ENCODE peak calls at places on chromosomes 2 and 18, in four cellular contexts. One of them, this sample, is unnamed.

GRCh38 chr2:212894026-212894425 is 257.4 kb downstream of the IKZF2 start:
- DNase-seq in cardiac muscle cell: no peak
- DNase-seq in left ventricle myocardium inferior: no peak
- DNase-seq in neural progenitor cell: no peak
- DNase-seq in this sample: no peak

GRCh38 chr18:63321291-63321690 is 1.7 kb upstream of the BCL2 start:
- DNase-seq in cardiac muscle cell: no peak
- DNase-seq in left ventricle myocardium inferior: no peak
- DNase-seq in neural progenitor cell: no peak
- DNase-seq in this sample: no peak

GRCh38 chr2:39141346-39142011 is 20.6 kb upstream of the SOS1 start:
- DNase-seq in cardiac muscle cell: peak
- DNase-seq in left ventricle myocardium inferior: no peak
- DNase-seq in neural progenitor cell: peak
- DNase-seq in this sample: no peak

GRCh38 chr2:191218292-191218898 is 26.8 kb upstream of the MYO1B start:
- DNase-seq in cardiac muscle cell: peak
- DNase-seq in left ventricle myocardium inferior: no peak
- DNase-seq in neural progenitor cell: peak
- DNase-seq in this sample: peak

GRCh38 chr18:55236150-55236931 is 277.1 kb upstream of the CCDC68 start:
- DNase-seq in cardiac muscle cell: no peak
- DNase-seq in left ventricle myocardium inferior: peak
- DNase-seq in neural progenitor cell: no peak
- DNase-seq in this sample: no peak

GRCh38 chr2:27294928-27295327 is 12.7 kb downstream of the TRIM54 start:
- DNase-seq in cardiac muscle cell: no peak
- DNase-seq in left ventricle myocardium inferior: no peak
- DNase-seq in neural progenitor cell: no peak
- DNase-seq in this sample: no peak

GRCh38 chr2:174235680-174236079 is 12.7 kb downstream of the OLA1 start:
- DNase-seq in cardiac muscle cell: no peak
- DNase-seq in left ventricle myocardium inferior: no peak
- DNase-seq in neural progenitor cell: peak
- DNase-seq in this sample: no peak

GRCh38 chr2:53442783-53443182 is 324.8 kb upstream of the CHAC2 start:
- DNase-seq in cardiac muscle cell: peak
- DNase-seq in left ventricle myocardium inferior: no peak
- DNase-seq in neural progenitor cell: peak
- DNase-seq in this sample: no peak

GRCh38 chr2:231167745-231168459 is 30.5 kb upstream of the ARMC9 start:
- DNase-seq in cardiac muscle cell: no peak
- DNase-seq in left ventricle myocardium inferior: no peak
- DNase-seq in neural progenitor cell: no peak
- DNase-seq in this sample: no peak

GRCh38 chr2:159939946-159940345 is 122.5 kb downstream of the PLA2R1 start:
- DNase-seq in cardiac muscle cell: peak
- DNase-seq in left ventricle myocardium inferior: no peak
- DNase-seq in neural progenitor cell: no peak
- DNase-seq in this sample: no peak

GRCh38 chr2:11933854-11934253 is 187.4 kb downstream of the LPIN1 start:
- DNase-seq in cardiac muscle cell: no peak
- DNase-seq in left ventricle myocardium inferior: no peak
- DNase-seq in neural progenitor cell: no peak
- DNase-seq in this sample: no peak

GRCh38 chr18:48113691-48114090 is 183.2 kb upstream of the SMAD2 start:
- DNase-seq in cardiac muscle cell: no peak
- DNase-seq in left ventricle myocardium inferior: no peak
- DNase-seq in neural progenitor cell: no peak
- DNase-seq in this sample: no peak

GRCh38 chr18:74672371-74672770 is 74.7 kb downstream of the ZNF407 start:
- DNase-seq in cardiac muscle cell: no peak
- DNase-seq in left ventricle myocardium inferior: no peak
- DNase-seq in neural progenitor cell: no peak
- DNase-seq in this sample: no peak

GRCh38 chr2:177585234-177585863 is 192.8 kb downstream of the AGPS start:
- DNase-seq in cardiac muscle cell: no peak
- DNase-seq in left ventricle myocardium inferior: peak
- DNase-seq in neural progenitor cell: no peak
- DNase-seq in this sample: no peak

GRCh38 chr2:19086351-19086750 is 272.1 kb downstream of the OSR1 start:
- DNase-seq in cardiac muscle cell: no peak
- DNase-seq in left ventricle myocardium inferior: no peak
- DNase-seq in neural progenitor cell: peak
- DNase-seq in this sample: no peak

GRCh38 chr2:32559136-32559535 is 68.7 kb upstream of the TTC27 start:
- DNase-seq in cardiac muscle cell: peak
- DNase-seq in left ventricle myocardium inferior: no peak
- DNase-seq in neural progenitor cell: no peak
- DNase-seq in this sample: no peak

GRCh38 chr2:123036300-123036699 is 988.8 kb upstream of the CNTNAP5 start:
- DNase-seq in cardiac muscle cell: no peak
- DNase-seq in left ventricle myocardium inferior: no peak
- DNase-seq in neural progenitor cell: no peak
- DNase-seq in this sample: no peak

GRCh38 chr2:45872211-45872610 is 220.7 kb downstream of the PRKCE start:
- DNase-seq in cardiac muscle cell: no peak
- DNase-seq in left ventricle myocardium inferior: no peak
- DNase-seq in neural progenitor cell: no peak
- DNase-seq in this sample: no peak

GRCh38 chr18:35535297-35535696 is 37.5 kb upstream of the INO80C start:
- DNase-seq in cardiac muscle cell: no peak
- DNase-seq in left ventricle myocardium inferior: no peak
- DNase-seq in neural progenitor cell: no peak
- DNase-seq in this sample: no peak

GRCh38 chr2:222318026-222318711 is 19.4 kb upstream of the PAX3 start:
- DNase-seq in cardiac muscle cell: peak
- DNase-seq in left ventricle myocardium inferior: peak
- DNase-seq in neural progenitor cell: peak
- DNase-seq in this sample: no peak

GRCh38 chr18:8051388-8051787 is 484.3 kb downstream of the PTPRM start:
- DNase-seq in cardiac muscle cell: no peak
- DNase-seq in left ventricle myocardium inferior: no peak
- DNase-seq in neural progenitor cell: no peak
- DNase-seq in this sample: no peak

GRCh38 chr18:79400091-79400590 is 4.4 kb downstream of the NFATC1 start:
- DNase-seq in cardiac muscle cell: peak
- DNase-seq in left ventricle myocardium inferior: peak
- DNase-seq in neural progenitor cell: peak
- DNase-seq in this sample: no peak

GRCh38 chr2:181754136-181754535 is 73.8 kb upstream of the NEUROD1 start:
- DNase-seq in cardiac muscle cell: no peak
- DNase-seq in left ventricle myocardium inferior: no peak
- DNase-seq in neural progenitor cell: peak
- DNase-seq in this sample: no peak

GRCh38 chr2:139835101-139835500 is 1054.9 kb upstream of the NXPH2 start:
- DNase-seq in cardiac muscle cell: no peak
- DNase-seq in left ventricle myocardium inferior: no peak
- DNase-seq in neural progenitor cell: no peak
- DNase-seq in this sample: no peak

GRCh38 chr2:45909677-45910191 is 258.3 kb downstream of the PRKCE start:
- DNase-seq in cardiac muscle cell: no peak
- DNase-seq in left ventricle myocardium inferior: no peak
- DNase-seq in neural progenitor cell: no peak
- DNase-seq in this sample: peak

GRCh38 chr2:39216495-39217191 is 27.1 kb downstream of the CDKL4 start:
- DNase-seq in cardiac muscle cell: no peak
- DNase-seq in left ventricle myocardium inferior: no peak
- DNase-seq in neural progenitor cell: no peak
- DNase-seq in this sample: no peak

GRCh38 chr2:47964722-47965434 is 58.6 kb upstream of the FBXO11 start:
- DNase-seq in cardiac muscle cell: no peak
- DNase-seq in left ventricle myocardium inferior: no peak
- DNase-seq in neural progenitor cell: no peak
- DNase-seq in this sample: no peak

GRCh38 chr18:74146756-74147155 is 878 bp downstream of the FBXO15 start:
- DNase-seq in cardiac muscle cell: no peak
- DNase-seq in left ventricle myocardium inferior: no peak
- DNase-seq in neural progenitor cell: no peak
- DNase-seq in this sample: no peak

GRCh38 chr2:47050021-47050760 is 104.9 kb downstream of the STPG4 start:
- DNase-seq in cardiac muscle cell: no peak
- DNase-seq in left ventricle myocardium inferior: no peak
- DNase-seq in neural progenitor cell: no peak
- DNase-seq in this sample: no peak

GRCh38 chr2:58101500-58101899 is 54.9 kb downstream of the VRK2 start:
- DNase-seq in cardiac muscle cell: no peak
- DNase-seq in left ventricle myocardium inferior: no peak
- DNase-seq in neural progenitor cell: no peak
- DNase-seq in this sample: no peak

GRCh38 chr2:74957886-74958276 is 562 bp upstream of the POLE4 start:
- DNase-seq in cardiac muscle cell: no peak
- DNase-seq in left ventricle myocardium inferior: no peak
- DNase-seq in neural progenitor cell: no peak
- DNase-seq in this sample: no peak

GRCh38 chr2:240060977-240061591 is 7.8 kb upstream of the OR6B3 start:
- DNase-seq in cardiac muscle cell: peak
- DNase-seq in left ventricle myocardium inferior: no peak
- DNase-seq in neural progenitor cell: peak
- DNase-seq in this sample: no peak

GRCh38 chr2:205766765-205767359 is 84.6 kb downstream of the NRP2 start:
- DNase-seq in cardiac muscle cell: peak
- DNase-seq in left ventricle myocardium inferior: peak
- DNase-seq in neural progenitor cell: peak
- DNase-seq in this sample: peak

GRCh38 chr2:10494351-10495066 is 46.4 kb upstream of the ODC1 start:
- DNase-seq in cardiac muscle cell: no peak
- DNase-seq in left ventricle myocardium inferior: no peak
- DNase-seq in neural progenitor cell: no peak
- DNase-seq in this sample: no peak

DNA sequence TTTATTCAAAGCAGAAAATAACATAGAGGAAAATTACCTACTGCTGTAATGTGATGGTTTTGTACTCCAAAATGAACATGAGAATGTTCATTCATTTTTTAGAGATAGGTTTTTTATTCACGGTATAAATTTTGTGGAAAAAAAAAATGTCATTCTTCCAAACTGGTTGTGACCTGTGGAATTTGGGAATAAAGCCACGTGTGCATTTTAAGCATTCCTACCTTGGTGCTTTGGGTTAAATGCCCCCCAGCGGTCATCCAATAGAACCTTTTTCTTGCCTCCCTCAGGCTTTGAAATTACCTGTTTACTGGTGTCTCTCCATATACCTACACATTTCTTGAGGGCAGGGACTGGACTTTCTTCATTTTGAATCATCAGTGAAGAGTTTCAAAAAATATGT is 740.7 kb downstream of the DPP10 start:
- DNase-seq in cardiac muscle cell: peak
- DNase-seq in left ventricle myocardium inferior: no peak
- DNase-seq in neural progenitor cell: peak
- DNase-seq in this sample: no peak
- TF ChIP-seq CTCF in cardiac muscle cell: no peak
- TF ChIP-seq CTCF in left ventricle myocardium inferior: no peak
- TF ChIP-seq CTCF in neural progenitor cell: peak
- TF ChIP-seq CTCF in this sample: no peak

DNA sequence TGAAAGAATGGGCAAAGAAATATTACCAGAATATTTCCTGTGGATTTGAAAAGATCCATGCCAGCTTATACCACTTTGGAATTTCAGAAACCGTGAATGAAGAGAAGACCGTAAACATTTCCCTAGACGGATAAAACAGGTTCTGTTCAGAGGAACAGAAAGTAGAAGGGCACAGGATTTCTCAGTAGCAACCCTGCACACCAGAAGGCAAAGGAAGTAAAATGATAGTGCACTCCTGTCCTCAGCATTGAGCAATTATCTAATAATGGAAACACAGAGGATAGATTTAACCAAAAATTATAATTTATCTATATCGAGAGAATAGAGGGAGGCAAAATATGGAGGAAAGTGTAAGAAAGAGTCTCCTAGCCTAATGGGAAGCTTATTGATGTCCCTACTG is 87.0 kb upstream of the ITGA6 start:
- DNase-seq in cardiac muscle cell: no peak
- DNase-seq in left ventricle myocardium inferior: no peak
- DNase-seq in neural progenitor cell: no peak
- DNase-seq in this sample: no peak
- H3K4me3 ChIP-seq in cardiac muscle cell: no peak
- H3K4me3 ChIP-seq in left ventricle myocardium inferior: no peak
- H3K4me3 ChIP-seq in neural progenitor cell: no peak
- H3K4me3 ChIP-seq in this sample: no peak

DNA sequence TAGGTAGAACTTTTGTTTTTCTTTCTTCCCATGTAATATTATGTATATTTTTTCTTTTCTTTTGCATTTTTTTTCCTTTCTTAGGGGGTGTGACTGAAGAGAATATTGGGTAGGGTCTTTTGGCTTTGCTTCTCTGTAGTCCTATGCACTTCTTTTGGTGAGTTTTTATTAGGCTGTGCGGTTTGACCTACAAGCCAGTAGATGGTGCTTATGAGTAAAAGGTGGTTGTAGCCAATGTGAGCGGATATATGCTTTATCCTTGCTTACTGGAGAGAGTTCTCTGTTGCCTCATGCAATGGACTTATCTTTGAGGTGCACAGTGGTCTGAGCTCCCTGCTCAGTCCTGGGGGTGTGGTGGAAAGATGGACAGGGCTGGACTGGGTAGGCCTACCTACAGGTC is 52.7 kb downstream of the DSEL start:
- DNase-seq in cardiac muscle cell: peak
- DNase-seq in left ventricle myocardium inferior: no peak
- DNase-seq in neural progenitor cell: no peak
- DNase-seq in this sample: no peak
- TF ChIP-seq CTCF in cardiac muscle cell: peak
- TF ChIP-seq CTCF in left ventricle myocardium inferior: no peak
- TF ChIP-seq CTCF in neural progenitor cell: peak
- TF ChIP-seq CTCF in this sample: no peak

GRCh38 chr2:162244559-162245031 is 1.4 kb upstream of the FAP start:
- DNase-seq in cardiac muscle cell: no peak
- DNase-seq in left ventricle myocardium inferior: no peak
- DNase-seq in neural progenitor cell: no peak
- DNase-seq in this sample: peak

GRCh38 chr2:162243305-162243693 is at the start of gene FAP:
- DNase-seq in cardiac muscle cell: no peak
- DNase-seq in left ventricle myocardium inferior: no peak
- DNase-seq in neural progenitor cell: peak
- DNase-seq in this sample: no peak

GRCh38 chr2:162245051-162245450 is 1.8 kb upstream of the FAP start:
- DNase-seq in cardiac muscle cell: no peak
- DNase-seq in left ventricle myocardium inferior: no peak
- DNase-seq in neural progenitor cell: no peak
- DNase-seq in this sample: peak

GRCh38 chr2:162242586-162243304 is 500 bp downstream of the FAP start:
- DNase-seq in cardiac muscle cell: no peak
- DNase-seq in left ventricle myocardium inferior: no peak
- DNase-seq in neural progenitor cell: peak
- DNase-seq in this sample: no peak

DNA sequence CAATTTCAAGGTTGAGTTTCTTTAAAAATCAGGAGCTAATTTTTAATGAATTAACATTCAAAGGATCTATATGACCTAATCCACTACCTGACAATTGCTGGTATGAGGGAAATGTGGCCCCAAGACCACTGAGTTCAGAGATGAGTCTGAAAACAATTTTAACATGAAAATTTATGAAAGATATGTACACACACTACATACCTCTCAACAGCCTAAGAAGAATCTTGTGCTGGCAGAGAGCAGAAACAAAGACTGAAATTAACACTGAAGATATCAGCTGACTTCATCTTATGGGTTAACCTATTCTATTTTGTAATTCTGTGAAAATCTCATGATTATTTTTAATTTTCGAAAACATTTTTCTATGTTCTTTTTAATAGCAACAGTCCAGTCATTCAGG is 1.7 kb downstream of the FAP start:
- DNase-seq in cardiac muscle cell: no peak
- DNase-seq in left ventricle myocardium inferior: no peak
- DNase-seq in neural progenitor cell: no peak
- DNase-seq in this sample: no peak
- H3K4me3 ChIP-seq in cardiac muscle cell: no peak
- H3K4me3 ChIP-seq in left ventricle myocardium inferior: no peak
- H3K4me3 ChIP-seq in neural progenitor cell: no peak
- H3K4me3 ChIP-seq in this sample: no peak